ENCODE peak calls at places on chromosome 9, in seven cellular contexts. B is PC-3, Z is brain microvascular endothelial cell, H is right atrium auricular region, J is upper lobe of right lung, E is neuronal stem cell, X is mammary epithelial cell. P is an unnamed sample.
A peak's percentile ranks its signal among the peaks of the same experiment; 100 is the strongest.

GRCh38 chr9:127566351-127567001 is 45.6 kb upstream of the STXBP1 start:
- DNase-seq in B (peak; percentile 52), Z (no peak), H (no peak), J (peak; percentile 77), E (no peak), X (peak; percentile 65), P (no peak)

GRCh38 chr9:90054810-90055209 is 450.0 kb downstream of the GADD45G start:
- DNase-seq in B (no peak), Z (no peak), H (no peak), J (no peak), E (no peak), X (no peak), P (no peak)

GRCh38 chr9:706073-706472 is 135.4 kb upstream of the DMRT1 start:
- DNase-seq in B (no peak), Z (no peak), H (no peak), J (no peak), E (no peak), X (no peak), P (no peak)

GRCh38 chr9:120109242-120109641 is 470.7 kb downstream of the CDK5RAP2 start:
- DNase-seq in B (no peak), Z (no peak), H (no peak), J (no peak), E (peak; percentile 37), X (peak; percentile 1), P (no peak)

GRCh38 chr9:91659529-91660294 is 236.1 kb upstream of the NFIL3 start:
- DNase-seq in B (peak; percentile 23), Z (peak; percentile 37), H (peak; percentile 53), J (no peak), E (peak; percentile 21), X (no peak), P (no peak)

GRCh38 chr9:112856843-112857242 is 33.8 kb downstream of the SLC46A2 start:
- DNase-seq in B (no peak), Z (no peak), H (no peak), J (no peak), E (no peak), X (no peak), P (no peak)

GRCh38 chr9:115034801-115035200 is 83.2 kb downstream of the TNC start:
- DNase-seq in B (no peak), Z (peak; percentile 66), H (no peak), J (no peak), E (no peak), X (peak; percentile 83), P (no peak)

GRCh38 chr9:72894342-72894741 is 58.5 kb downstream of the ALDH1A1 start:
- DNase-seq in B (no peak), Z (peak; percentile 11), H (no peak), J (no peak), E (peak; percentile 41), X (peak; percentile 21), P (no peak)

GRCh38 chr9:11417782-11418181 is 805.0 kb upstream of the PTPRD start:
- DNase-seq in B (no peak), Z (no peak), H (no peak), J (no peak), E (no peak), X (no peak), P (no peak)

GRCh38 chr9:131298341-131298740 is 8.8 kb downstream of the PLPP7 start:
- DNase-seq in B (no peak), Z (no peak), H (no peak), J (no peak), E (no peak), X (no peak), P (no peak)

GRCh38 chr9:131297903-131298302 is 8.4 kb downstream of the PLPP7 start:
- DNase-seq in B (no peak), Z (no peak), H (no peak), J (no peak), E (no peak), X (no peak), P (no peak)

GRCh38 chr9:131296452-131296851 is 6.9 kb downstream of the PLPP7 start:
- DNase-seq in B (no peak), Z (no peak), H (no peak), J (no peak), E (no peak), X (no peak), P (no peak)

GRCh38 chr9:131298816-131299215 is 9.3 kb downstream of the PLPP7 start:
- DNase-seq in B (no peak), Z (no peak), H (no peak), J (no peak), E (no peak), X (no peak), P (no peak)

DNA sequence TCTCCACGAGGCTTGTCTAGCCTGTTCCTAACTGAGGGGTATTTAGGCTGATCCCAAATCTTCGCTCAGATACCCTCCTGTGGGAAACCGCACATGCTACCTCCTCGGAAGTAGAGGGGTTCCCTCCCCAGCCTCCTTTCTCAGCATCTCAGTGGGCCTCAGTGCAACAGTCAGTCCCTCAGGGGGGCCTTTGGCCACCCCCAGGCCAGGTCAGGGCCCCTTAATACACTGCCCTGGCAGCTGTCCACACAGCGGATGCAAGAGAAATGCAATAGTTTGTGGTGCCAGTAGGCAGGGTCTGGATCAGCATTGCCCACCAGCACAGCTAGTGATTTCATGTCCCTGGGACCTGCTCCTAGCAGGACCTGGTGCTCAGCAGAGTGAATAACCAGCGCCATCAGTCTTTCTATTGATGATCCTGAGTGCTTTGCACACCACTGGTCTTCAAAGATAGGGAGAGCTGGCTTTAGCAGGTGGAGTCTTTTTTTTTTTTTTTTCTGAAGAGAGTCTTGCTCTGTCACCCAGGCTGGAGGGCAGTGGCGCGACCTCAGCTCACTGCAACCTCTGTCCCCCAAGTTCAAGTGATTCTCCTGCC is 7.5 kb downstream of the PLPP7 start:
- DNase-seq in B (no peak), Z (no peak), H (no peak), J (no peak), E (no peak), X (no peak), P (no peak)
- H3K27ac ChIP-seq in B (no peak overlapping the region), Z (no peak overlapping the region), H (peak overlapping the region; percentile 93), J (no peak overlapping the region), E (no peak overlapping the region), X (no peak overlapping the region), P (peak overlapping the region; percentile 71)

GRCh38 chr9:97802276-97802675 is 50.8 kb upstream of the FOXE1 start:
- DNase-seq in B (peak; percentile 88), Z (peak; percentile 65), H (no peak), J (no peak), E (no peak), X (peak; percentile 84), P (no peak)

GRCh38 chr9:97803167-97804058 is 49.6 kb upstream of the FOXE1 start:
- DNase-seq in B (peak; percentile 76), Z (peak; percentile 9), H (peak; percentile 71), J (peak; percentile 96), E (peak; percentile 59), X (peak; percentile 67), P (peak; percentile 85)

GRCh38 chr9:97806721-97807120 is 46.3 kb upstream of the FOXE1 start:
- DNase-seq in B (no peak), Z (no peak), H (no peak), J (no peak), E (no peak), X (no peak), P (no peak)

GRCh38 chr9:97801180-97801579 is 51.8 kb upstream of the FOXE1 start:
- DNase-seq in B (no peak), Z (no peak), H (no peak), J (no peak), E (no peak), X (no peak), P (no peak)

DNA sequence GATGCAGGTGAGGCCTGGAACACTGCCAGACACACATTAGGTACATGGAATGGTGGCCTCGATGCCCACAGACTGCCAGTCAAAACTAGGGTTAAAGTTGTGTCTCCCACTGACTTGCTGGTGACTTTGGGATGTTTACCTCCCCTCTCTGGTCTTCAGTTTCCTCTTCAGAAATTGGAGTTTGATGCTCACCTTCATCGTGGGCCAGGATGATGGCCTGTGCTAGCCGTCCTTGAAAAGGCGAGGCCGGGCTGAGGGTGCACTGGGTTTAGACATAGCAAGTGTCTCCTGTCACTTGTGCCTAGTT is 49.0 kb upstream of the FOXE1 start:
- DNase-seq in B (no peak), Z (no peak), H (peak; percentile 49), J (no peak), E (no peak), X (no peak), P (no peak)
- H3K27me3 ChIP-seq in B (no peaks in the 10 kb centered on the region), Z (no peaks in the 10 kb centered on the region), H (no peaks in the 10 kb centered on the region), J (peaks cover 9% of the 10 kb centered on the region), E (peaks cover 3% of the 10 kb centered on the region), X (no peaks in the 10 kb centered on the region), P (peaks cover 18% of the 10 kb centered on the region)

GRCh38 chr9:38017885-38018186 is 51.2 kb downstream of the SHB start:
- DNase-seq in B (no peak), Z (no peak), H (no peak), J (no peak), E (no peak), X (no peak), P (no peak)

GRCh38 chr9:38018230-38018963 is 50.6 kb downstream of the SHB start:
- DNase-seq in B (no peak), Z (no peak), H (no peak), J (no peak), E (no peak), X (no peak), P (no peak)

GRCh38 chr9:38019731-38020130 is 49.3 kb downstream of the SHB start:
- DNase-seq in B (no peak), Z (no peak), H (no peak), J (no peak), E (no peak), X (no peak), P (no peak)

GRCh38 chr9:38020251-38021076 is 48.6 kb downstream of the SHB start:
- DNase-seq in B (no peak), Z (no peak), H (no peak), J (no peak), E (no peak), X (no peak), P (no peak)

DNA sequence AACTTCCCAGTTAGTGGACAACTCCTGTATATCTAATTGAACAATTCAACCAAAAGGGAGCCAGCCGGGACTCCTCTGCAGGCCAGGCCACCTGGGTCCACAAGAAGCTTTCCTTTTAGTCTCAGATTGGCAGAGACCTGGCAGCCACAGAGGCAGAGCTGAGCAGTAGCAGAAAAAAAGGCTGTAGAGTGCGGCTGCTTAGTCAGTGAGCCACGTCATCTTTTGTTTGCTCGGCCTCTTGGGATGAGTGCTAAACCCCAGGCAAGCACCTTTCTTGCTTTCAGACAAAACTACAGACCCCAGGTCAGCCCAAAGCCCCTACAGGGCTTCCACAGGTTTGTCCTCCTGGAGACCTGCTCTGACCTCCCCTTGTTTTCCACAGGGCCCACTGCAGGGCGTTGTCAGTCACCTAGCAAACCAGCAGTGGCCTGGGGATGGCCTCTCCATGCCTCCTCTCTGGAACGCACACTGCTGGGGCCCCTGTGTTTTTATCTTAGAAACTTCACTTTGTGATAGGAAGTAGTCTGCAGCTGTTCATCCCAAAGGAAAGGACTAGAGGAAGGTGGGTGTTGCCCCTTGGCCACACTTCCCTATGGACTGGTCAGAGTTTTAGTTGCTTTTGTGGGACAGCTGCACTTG is 49.9 kb downstream of the SHB start:
- DNase-seq in B (peak; percentile 83), Z (peak; percentile 86), H (no peak), J (peak; percentile 67), E (peak; percentile 44), X (peak; percentile 25), P (peak; percentile 46)
- H3K27ac ChIP-seq in B (peak overlapping the region; percentile 97), Z (peak overlapping the region; percentile 92), H (peak overlapping the region; percentile 68), J (peak overlapping the region; percentile 55), E (peak overlapping the region; percentile 67), X (no peak overlapping the region), P (peak overlapping the region; percentile 55)

DNA sequence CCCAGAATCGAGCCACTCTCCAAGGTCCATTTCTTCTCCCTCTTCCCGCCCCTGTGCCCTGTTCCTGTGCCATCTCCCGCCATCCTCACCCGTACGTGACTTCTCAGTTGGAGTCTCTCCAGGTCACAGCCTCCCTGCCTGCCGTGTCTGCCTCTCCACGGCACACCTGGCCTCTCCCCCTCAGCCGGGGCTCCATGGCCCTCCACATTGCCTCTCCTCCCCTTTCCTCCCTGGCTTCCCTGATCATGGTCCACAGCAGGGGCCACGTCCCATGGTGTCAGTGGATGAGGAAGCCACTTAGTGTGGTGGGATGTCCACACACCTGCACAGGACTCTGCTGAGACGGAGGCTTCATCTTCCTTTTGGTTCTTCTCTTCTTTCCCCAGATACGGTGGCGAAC is 2.3 kb downstream of the PAEP start:
- DNase-seq in B (no peak), Z (no peak), H (no peak), J (no peak), E (no peak), X (no peak), P (no peak)
- H3K27me3 ChIP-seq in B (peaks cover 6% of the 10 kb centered on the region), Z (no peaks in the 10 kb centered on the region), H (no peaks in the 10 kb centered on the region), J (peaks cover 23% of the 10 kb centered on the region), E (no peaks in the 10 kb centered on the region), X (no peaks in the 10 kb centered on the region), P (no peaks in the 10 kb centered on the region)